ENCODE peak calls at places on chromosomes 16 and 17, in nine cellular contexts. E, J, X, U, K, A, R, O and M are unnamed samples.

GRCh38 chr17:44808156-44808555 is 21.9 kb downstream of the GJC1 start:
- DNase-seq in E (no peak), J (no peak), X (no peak), U (no peak), K (no peak), A (no peak), R (no peak), O (no peak), M (no peak)

GRCh38 chr16:14513389-14514107 is 116.5 kb downstream of the PARN start:
- DNase-seq in E (no peak), J (no peak), X (no peak), U (no peak), K (no peak), A (no peak), R (no peak), O (no peak), M (no peak)

GRCh38 chr16:69187387-69187890 is 475 bp downstream of the SNTB2 start:
- DNase-seq in E (peak), J (peak), X (peak), U (peak), K (peak), A (peak), R (no peak), O (peak), M (peak)

GRCh38 chr16:59021751-59022150 is 287.6 kb upstream of the GOT2 start:
- DNase-seq in E (no peak), J (no peak), X (no peak), U (no peak), K (no peak), A (no peak), R (no peak), O (no peak), M (no peak)

GRCh38 chr17:73947281-73947975 is 256.1 kb upstream of the RPL38 start:
- DNase-seq in E (no peak), J (no peak), X (no peak), U (no peak), K (no peak), A (no peak), R (no peak), O (no peak), M (no peak)

GRCh38 chr16:1610841-1611653 is 825 bp downstream of the IFT140 start:
- DNase-seq in E (peak), J (no peak), X (no peak), U (no peak), K (peak), A (peak), R (no peak), O (no peak), M (no peak)

GRCh38 chr16:80948886-80949502 is 57.7 kb downstream of the CMC2 start:
- DNase-seq in E (peak), J (no peak), X (peak), U (peak), K (peak), A (peak), R (peak), O (peak), M (peak)

GRCh38 chr16:51763072-51763658 is 612.1 kb upstream of the SALL1 start:
- DNase-seq in E (no peak), J (no peak), X (peak), U (peak), K (no peak), A (no peak), R (no peak), O (no peak), M (peak)

GRCh38 chr16:59905131-59905530 is 1171.0 kb upstream of the GOT2 start:
- DNase-seq in E (peak), J (no peak), X (no peak), U (no peak), K (no peak), A (no peak), R (no peak), O (no peak), M (no peak)

GRCh38 chr16:49799172-49799571 is 56.7 kb downstream of the ZNF423 start:
- DNase-seq in E (no peak), J (no peak), X (peak), U (peak), K (no peak), A (no peak), R (no peak), O (no peak), M (no peak)

GRCh38 chr17:62875296-62875695 is 67.2 kb upstream of the MARCHF10 start:
- DNase-seq in E (no peak), J (no peak), X (no peak), U (no peak), K (no peak), A (no peak), R (no peak), O (no peak), M (no peak)

GRCh38 chr17:28225271-28225670 is 93.7 kb upstream of the TMEM97 start:
- DNase-seq in E (no peak), J (no peak), X (no peak), U (no peak), K (no peak), A (no peak), R (no peak), O (no peak), M (no peak)

GRCh38 chr16:14097182-14097951 is 26.2 kb downstream of the MRTFB start:
- DNase-seq in E (peak), J (no peak), X (peak), U (no peak), K (no peak), A (no peak), R (peak), O (no peak), M (peak)

GRCh38 chr17:63833026-63833740 is 5.7 kb upstream of the FTSJ3 start:
- DNase-seq in E (no peak), J (no peak), X (no peak), U (no peak), K (no peak), A (no peak), R (no peak), O (no peak), M (no peak)

GRCh38 chr17:5019475-5019956 is 15.7 kb downstream of the SLC52A1 start:
- DNase-seq in E (peak), J (no peak), X (peak), U (peak), K (peak), A (peak), R (no peak), O (peak), M (no peak)

GRCh38 chr16:76532188-76532973 is 255.2 kb downstream of the CNTNAP4 start:
- DNase-seq in E (no peak), J (no peak), X (no peak), U (no peak), K (no peak), A (no peak), R (no peak), O (no peak), M (peak)

GRCh38 chr16:75472908-75473877 is 8.7 kb upstream of the TMEM170A start:
- DNase-seq in E (no peak), J (no peak), X (no peak), U (no peak), K (no peak), A (no peak), R (no peak), O (no peak), M (no peak)

GRCh38 chr17:6303664-6304063 is 131.3 kb downstream of the AIPL1 start:
- DNase-seq in E (peak), J (peak), X (peak), U (peak), K (peak), A (peak), R (no peak), O (no peak), M (peak)

GRCh38 chr16:48383204-48383876 is 1.9 kb downstream of the SIAH1 start:
- DNase-seq in E (no peak), J (no peak), X (no peak), U (no peak), K (peak), A (no peak), R (no peak), O (no peak), M (no peak)

GRCh38 chr17:40901981-40902862 is 17.2 kb upstream of the KRT20 start:
- DNase-seq in E (peak), J (no peak), X (no peak), U (no peak), K (peak), A (no peak), R (peak), O (no peak), M (peak)

GRCh38 chr17:74815067-74815466 is 38.9 kb upstream of the NAT9 start:
- DNase-seq in E (no peak), J (no peak), X (no peak), U (no peak), K (no peak), A (no peak), R (no peak), O (peak), M (no peak)

GRCh38 chr17:61732169-61732568 is 131.2 kb downstream of the BRIP1 start:
- DNase-seq in E (no peak), J (no peak), X (no peak), U (no peak), K (no peak), A (no peak), R (no peak), O (no peak), M (no peak)

GRCh38 chr17:79989106-79989835 is 46.4 kb downstream of the TBC1D16 start:
- DNase-seq in E (no peak), J (no peak), X (no peak), U (no peak), K (no peak), A (no peak), R (no peak), O (no peak), M (no peak)

GRCh38 chr16:3127745-3128144 is 7.1 kb upstream of the ZNF213 start:
- DNase-seq in E (no peak), J (no peak), X (peak), U (peak), K (no peak), A (no peak), R (no peak), O (no peak), M (no peak)

GRCh38 chr16:3121843-3122467 is 9.6 kb downstream of the ZNF205 start:
- DNase-seq in E (no peak), J (no peak), X (no peak), U (no peak), K (no peak), A (no peak), R (no peak), O (no peak), M (no peak)

GRCh38 chr16:3122926-3123570 is 10.7 kb downstream of the ZNF205 start:
- DNase-seq in E (no peak), J (no peak), X (no peak), U (no peak), K (peak), A (no peak), R (no peak), O (no peak), M (no peak)

GRCh38 chr16:3120435-3120834 is 8.0 kb downstream of the ZNF205 start:
- DNase-seq in E (no peak), J (no peak), X (no peak), U (no peak), K (no peak), A (no peak), R (no peak), O (no peak), M (no peak)

DNA sequence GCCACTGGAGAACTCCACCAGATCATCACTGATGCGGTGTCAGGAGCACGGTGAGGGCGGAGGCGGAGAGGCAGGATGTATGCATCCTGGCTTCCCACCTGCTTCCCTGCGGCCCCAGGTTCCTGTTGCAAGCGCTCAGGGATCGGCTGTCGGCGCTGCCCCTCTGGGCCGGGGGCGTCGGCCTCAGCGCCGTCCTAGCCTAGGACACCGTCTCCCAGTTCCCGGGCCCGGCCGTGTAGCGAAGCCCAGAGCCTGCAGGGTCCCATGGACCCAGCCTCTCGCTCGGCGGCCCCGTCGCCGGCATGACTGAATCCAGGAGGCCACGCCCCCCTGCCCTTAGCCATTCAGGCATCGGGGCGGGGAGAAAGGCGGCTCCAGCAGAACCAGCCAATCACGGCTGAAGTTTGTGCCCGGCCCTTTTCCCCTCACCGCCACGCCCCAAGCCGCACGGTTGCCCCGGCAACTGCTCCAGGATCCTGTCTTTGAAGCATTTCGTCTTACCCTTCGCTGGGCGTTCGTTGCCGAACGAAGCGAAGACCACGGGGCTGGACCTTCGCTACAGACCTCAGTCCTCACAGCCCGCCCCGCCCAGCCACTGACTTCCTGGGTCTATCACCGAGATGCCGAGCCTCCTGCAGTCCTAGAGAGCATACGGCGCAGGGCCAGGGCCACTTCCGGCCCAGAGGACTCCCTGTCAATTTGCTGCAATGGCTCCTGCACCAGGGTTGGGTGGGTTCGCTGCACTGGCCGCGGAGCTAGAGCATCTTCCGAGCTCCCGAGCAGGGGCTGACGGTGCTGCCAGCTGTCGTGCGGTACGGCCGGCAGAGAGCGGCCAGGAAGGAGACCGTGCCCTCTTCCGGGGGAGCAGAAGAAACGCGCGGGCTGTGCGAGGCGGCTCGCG is 10.6 kb upstream of the ZNF213 start:
- DNase-seq in E (peak), J (peak), X (peak), U (peak), K (peak), A (peak), R (peak), O (peak), M (peak)
- H2AFZ ChIP-seq in E (peak), J (peak), X (peak), U (peak), K (peak), A (peak), R (peak), O (peak), M (peak)

GRCh38 chr17:81961554-81962498 is 839 bp upstream of the NOTUM start:
- DNase-seq in E (no peak), J (no peak), X (peak), U (peak), K (no peak), A (no peak), R (no peak), O (no peak), M (no peak)

GRCh38 chr17:81961087-81961514 is at the start of gene NOTUM:
- DNase-seq in E (peak), J (no peak), X (peak), U (peak), K (peak), A (peak), R (no peak), O (peak), M (peak)

GRCh38 chr17:81958633-81959342 is 2.2 kb downstream of the NOTUM start:
- DNase-seq in E (no peak), J (no peak), X (no peak), U (no peak), K (no peak), A (no peak), R (no peak), O (no peak), M (no peak)

GRCh38 chr17:81959362-81960129 is 1.4 kb downstream of the NOTUM start:
- DNase-seq in E (peak), J (peak), X (peak), U (peak), K (peak), A (peak), R (no peak), O (peak), M (peak)

DNA sequence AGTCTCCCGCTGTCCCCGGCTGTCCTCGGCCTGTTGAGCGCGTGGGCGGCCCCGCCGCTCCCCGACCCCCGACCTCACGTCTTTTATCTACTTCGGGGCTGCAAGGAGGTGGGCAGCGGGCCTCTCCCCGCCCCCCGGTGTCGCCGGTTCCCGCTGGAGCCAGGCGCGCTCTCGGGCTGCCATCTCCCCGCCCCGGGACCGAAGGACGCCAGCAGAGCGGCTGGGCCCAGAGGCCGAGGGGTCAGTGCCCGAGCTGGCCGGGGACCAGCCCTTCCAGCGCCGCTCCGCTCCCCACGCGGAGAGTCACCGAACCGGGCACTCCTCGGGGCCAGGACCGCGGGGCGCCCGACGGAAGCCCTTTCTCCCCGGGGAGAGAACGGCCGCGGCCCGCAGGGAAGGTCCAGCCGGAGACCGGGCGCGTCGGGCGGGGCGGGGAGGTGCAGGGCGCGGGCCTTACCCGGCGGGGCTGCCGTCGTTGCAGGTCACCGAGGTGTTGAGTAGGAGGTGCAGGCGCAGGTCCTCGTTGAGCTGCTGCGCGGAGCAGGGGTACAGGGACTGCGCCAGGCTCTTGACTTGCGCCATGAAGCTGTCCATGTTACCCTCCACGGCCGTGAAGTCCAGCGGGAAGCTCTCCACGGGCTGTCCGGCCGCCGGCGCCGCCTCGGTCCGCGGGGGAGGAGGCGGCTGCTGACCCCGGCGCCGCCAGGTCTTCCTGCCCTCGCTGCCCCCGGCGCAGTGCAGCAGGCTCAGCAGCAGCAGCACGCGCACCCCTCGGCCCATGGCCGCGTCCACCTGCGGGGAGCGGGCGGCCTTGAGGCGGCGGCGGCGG is 643 bp downstream of the NOTUM start:
- DNase-seq in E (no peak), J (no peak), X (peak), U (peak), K (no peak), A (no peak), R (no peak), O (no peak), M (no peak)
- H3K4me3 ChIP-seq in E (peak), J (no peak), X (peak), U (peak), K (peak), A (peak), R (peak), O (no peak), M (peak)

GRCh38 chr17:55402374-55402773 is 19.3 kb downstream of the MMD start:
- DNase-seq in E (peak), J (no peak), X (no peak), U (no peak), K (peak), A (no peak), R (peak), O (no peak), M (no peak)
- TF ChIP-seq EZH2phosphoT487 in E (no peak), J (no peak), X (no peak), U (no peak), K (no peak), A (no peak), R (no peak), O (no peak), M (no peak)

GRCh38 chr16:588639-588888 is 1.3 kb upstream of the RAB40C start:
- DNase-seq in E (peak), J (peak), X (peak), U (peak), K (peak), A (peak), R (no peak), O (peak), M (peak)

GRCh38 chr16:583815-584591 is 5.9 kb upstream of the RAB40C start:
- DNase-seq in E (no peak), J (no peak), X (no peak), U (peak), K (no peak), A (no peak), R (no peak), O (peak), M (no peak)

GRCh38 chr16:585351-585750 is 4.5 kb upstream of the RAB40C start:
- DNase-seq in E (no peak), J (no peak), X (peak), U (peak), K (no peak), A (peak), R (no peak), O (peak), M (no peak)

GRCh38 chr16:586645-587590 is 2.9 kb upstream of the RAB40C start:
- DNase-seq in E (no peak), J (no peak), X (no peak), U (no peak), K (peak), A (no peak), R (no peak), O (no peak), M (no peak)

DNA sequence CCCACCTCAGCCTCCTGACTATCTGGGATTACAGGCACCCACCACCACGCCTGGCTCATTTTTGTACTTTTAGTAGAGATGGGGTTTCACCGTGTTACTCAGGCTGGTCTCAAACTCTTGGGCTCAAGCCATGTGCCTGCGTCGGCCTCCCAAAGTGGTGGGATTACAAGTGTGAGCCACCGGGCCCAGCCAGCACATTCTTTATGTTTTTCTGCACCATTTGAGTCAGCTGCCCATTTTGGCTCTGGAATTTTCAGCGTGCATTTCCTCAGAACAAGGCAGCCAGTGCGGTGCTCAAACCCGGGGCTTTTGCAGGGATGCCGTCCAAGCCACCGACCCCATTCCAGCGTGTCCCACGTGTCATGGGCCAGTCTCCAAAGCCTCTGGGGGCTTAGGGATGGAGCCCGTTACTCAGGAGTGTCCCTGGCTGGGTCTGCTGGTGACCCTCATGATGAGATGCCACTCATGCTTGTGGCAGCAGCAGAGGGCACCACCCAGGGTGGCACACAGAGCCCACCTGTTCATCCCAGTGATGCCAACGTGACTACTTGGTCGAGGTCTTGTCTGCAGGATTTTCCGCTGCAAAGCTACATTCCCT is 3.7 kb upstream of the RAB40C start:
- DNase-seq in E (no peak), J (no peak), X (no peak), U (no peak), K (peak), A (no peak), R (no peak), O (no peak), M (no peak)
- H2AFZ ChIP-seq in E (no peak), J (no peak), X (no peak), U (no peak), K (no peak), A (no peak), R (no peak), O (no peak), M (no peak)

GRCh38 chr17:18256351-18256750 is 2.2 kb downstream of the FLII start:
- DNase-seq in E (no peak), J (no peak), X (no peak), U (no peak), K (no peak), A (no peak), R (no peak), O (no peak), M (no peak)

GRCh38 chr17:18257268-18257681 is 1.3 kb downstream of the FLII start:
- DNase-seq in E (peak), J (peak), X (peak), U (peak), K (peak), A (no peak), R (no peak), O (no peak), M (peak)

GRCh38 chr17:18257747-18258355 is 687 bp downstream of the FLII start:
- DNase-seq in E (peak), J (peak), X (peak), U (peak), K (peak), A (peak), R (no peak), O (peak), M (peak)

GRCh38 chr17:18254888-18255649 is 3.5 kb downstream of the FLII start:
- DNase-seq in E (no peak), J (no peak), X (peak), U (no peak), K (no peak), A (no peak), R (no peak), O (no peak), M (no peak)

GRCh38 chr17:18256776-18257175 is 1.8 kb downstream of the FLII start:
- DNase-seq in E (no peak), J (no peak), X (no peak), U (no peak), K (no peak), A (no peak), R (no peak), O (no peak), M (no peak)
- H3K4me3 ChIP-seq in E (peak), J (peak), X (peak), U (peak), K (peak), A (peak), R (peak), O (peak), M (no peak)